ENCODE peak calls at places on chromosomes 7 and 10, in ten cellular contexts. R is right lobe of liver; K is trophoblast cell; I is CD4-positive, alpha-beta T cell; W is lower lobe of right lung; M is aorta; G is BJ; F is heart right ventricle; V is CD8-positive, alpha-beta memory T cell; O is SJSA1. T is an unnamed sample.
A peak's percentile ranks its signal among the peaks of the same experiment; 100 is the strongest.

GRCh38 chr7:20647908-20648776 is 32.7 kb downstream of the ABCB5 start:
- DNase-seq in R (no peak), K (peak; percentile 21), I (no peak), W (no peak), M (no peak), G (no peak), F (no peak), V (no peak), O (no peak), T (no peak)

GRCh38 chr7:29377718-29378117 is 183.1 kb downstream of the CHN2 start:
- DNase-seq in R (no peak), K (no peak), I (no peak), W (no peak), M (no peak), G (no peak), F (no peak), V (no peak), O (no peak), T (no peak)

GRCh38 chr7:37109853-37110252 is 338.8 kb downstream of the ELMO1 start:
- DNase-seq in R (no peak), K (no peak), I (no peak), W (no peak), M (no peak), G (no peak), F (no peak), V (no peak), O (no peak), T (no peak)

GRCh38 chr7:140696679-140697446 is at the start of gene NDUFB2:
- DNase-seq in R (peak; percentile 86), K (peak; percentile 71), I (peak; percentile 52), W (peak; percentile 79), M (peak; percentile 93), G (peak; percentile 35), F (peak; percentile 53), V (peak; percentile 80), O (peak; percentile 77), T (peak; percentile 97)

GRCh38 chr7:106768324-106768751 is 96.7 kb upstream of the PIK3CG start:
- DNase-seq in R (no peak), K (no peak), I (no peak), W (no peak), M (no peak), G (no peak), F (no peak), V (peak; percentile 9), O (peak; percentile 65), T (no peak)

GRCh38 chr7:47751068-47751467 is 169.2 kb upstream of the TNS3 start:
- DNase-seq in R (no peak), K (no peak), I (no peak), W (no peak), M (no peak), G (no peak), F (no peak), V (no peak), O (no peak), T (no peak)

GRCh38 chr7:140059288-140060242 is 3.2 kb downstream of the PARP12 start:
- DNase-seq in R (peak; percentile 82), K (peak; percentile 57), I (peak; percentile 13), W (peak; percentile 61), M (peak; percentile 87), G (no peak), F (peak; percentile 81), V (no peak), O (peak; percentile 88), T (peak; percentile 82)

GRCh38 chr10:30997536-30998252 is 34.0 kb downstream of the ZNF438 start:
- DNase-seq in R (no peak), K (no peak), I (no peak), W (no peak), M (no peak), G (no peak), F (no peak), V (no peak), O (no peak), T (no peak)

DNA sequence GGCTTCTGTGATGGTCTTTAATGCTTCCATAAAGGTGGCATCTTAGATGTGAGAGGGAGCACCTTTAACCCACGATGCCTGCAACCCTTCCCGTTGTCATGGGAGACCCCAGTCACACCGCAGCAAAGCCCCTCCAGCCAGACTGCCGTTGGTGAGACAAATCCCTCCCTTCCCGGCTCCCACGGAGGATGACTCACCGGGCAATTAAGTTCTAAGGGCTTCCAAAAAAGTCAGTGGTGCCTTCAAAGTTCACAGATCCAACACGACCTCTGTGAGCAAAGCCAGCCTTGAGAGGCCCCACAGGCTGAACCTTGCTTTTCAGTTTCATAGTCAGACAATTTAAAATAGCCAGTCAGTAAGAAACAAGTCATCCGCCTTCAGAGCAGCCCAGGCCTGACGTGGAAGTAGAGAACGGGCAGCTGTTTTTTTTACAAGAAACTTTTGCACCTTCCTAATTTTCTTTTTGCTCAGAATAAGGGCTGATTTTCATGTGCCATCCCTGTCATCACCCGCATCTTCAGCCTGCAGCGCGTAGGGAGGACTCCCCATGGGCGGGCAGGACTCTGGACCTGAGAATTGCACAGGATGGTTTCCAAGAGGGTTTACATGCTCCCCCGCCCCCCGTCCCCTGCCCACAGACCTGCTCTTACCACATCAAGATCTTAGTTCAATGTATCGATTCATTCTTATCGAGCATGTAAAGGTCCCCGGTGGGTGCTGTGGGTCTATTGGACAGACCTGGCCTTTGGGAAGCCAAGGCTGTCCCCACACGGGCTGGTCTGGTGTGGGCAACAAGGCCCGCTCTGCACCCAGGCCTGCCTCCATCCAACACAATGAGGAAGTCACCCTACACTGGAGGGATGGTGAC is 333.9 kb downstream of the DNAJB6 start:
- DNase-seq in R (no peak), K (no peak), I (no peak), W (no peak), M (no peak), G (peak; percentile 4), F (no peak), V (no peak), O (no peak), T (no peak)
- H3K27me3 ChIP-seq in R (no peaks in the 10 kb centered on the region), K (no peaks in the 10 kb centered on the region), I (peaks cover 6% of the 10 kb centered on the region), W (peaks cover 29% of the 10 kb centered on the region), M (no peaks in the 10 kb centered on the region), G (no peaks in the 10 kb centered on the region), F (peaks cover 71% of the 10 kb centered on the region), V (peaks cover 5% of the 10 kb centered on the region), O (no peaks in the 10 kb centered on the region), T (no peaks in the 10 kb centered on the region)

DNA sequence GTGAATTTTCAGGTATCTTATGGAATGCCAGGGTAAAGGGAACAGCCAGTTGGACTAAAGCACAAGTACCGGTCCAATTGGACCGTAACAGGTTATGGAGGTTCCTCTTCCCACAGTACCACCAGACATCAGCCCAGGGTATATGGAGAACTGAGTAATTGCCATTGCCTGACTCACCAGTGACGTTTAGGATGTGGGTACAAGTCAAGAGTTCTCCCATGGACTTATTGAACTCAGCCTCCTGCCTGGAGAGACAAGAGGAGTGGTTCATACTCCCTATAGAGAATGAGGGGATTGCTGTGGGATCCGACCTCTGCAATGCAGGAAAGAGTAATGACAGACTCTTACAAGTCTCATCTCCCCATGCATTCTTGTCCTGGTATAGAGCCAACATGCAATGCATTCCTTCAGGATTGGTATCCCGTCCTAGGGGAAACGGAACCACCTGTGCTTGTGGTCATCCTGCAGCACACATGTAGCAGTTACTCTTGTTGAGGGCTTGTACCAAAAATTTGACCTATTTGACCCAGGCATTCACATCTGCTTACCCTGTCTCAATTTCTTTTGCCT is 30.7 kb upstream of the ELOVL3 start:
- DNase-seq in R (no peak), K (peak; percentile 15), I (no peak), W (no peak), M (no peak), G (no peak), F (no peak), V (no peak), O (no peak), T (no peak)
- H3K27me3 ChIP-seq in R (no peaks in the 10 kb centered on the region), K (no peaks in the 10 kb centered on the region), I (no peaks in the 10 kb centered on the region), W (no peaks in the 10 kb centered on the region), M (no peaks in the 10 kb centered on the region), G (peaks cover 4% of the 10 kb centered on the region), F (no peaks in the 10 kb centered on the region), V (no peaks in the 10 kb centered on the region), O (no peaks in the 10 kb centered on the region), T (no peaks in the 10 kb centered on the region)

GRCh38 chr10:13827418-13827817 is 240.7 kb downstream of the PRPF18 start:
- DNase-seq in R (no peak), K (no peak), I (no peak), W (no peak), M (no peak), G (no peak), F (no peak), V (no peak), O (no peak), T (no peak)
- H3K27me3 ChIP-seq in R (no peaks in the 10 kb centered on the region), K (no peaks in the 10 kb centered on the region), I (no peaks in the 10 kb centered on the region), W (no peaks in the 10 kb centered on the region), M (no peaks in the 10 kb centered on the region), G (no peaks in the 10 kb centered on the region), F (no peaks in the 10 kb centered on the region), V (no peaks in the 10 kb centered on the region), O (no peaks in the 10 kb centered on the region), T (no peaks in the 10 kb centered on the region)

GRCh38 chr7:54542920-54543539 is 855 bp downstream of the VSTM2A start:
- DNase-seq in R (no peak), K (no peak), I (no peak), W (no peak), M (no peak), G (no peak), F (no peak), V (no peak), O (no peak), T (no peak)
- H3K27me3 ChIP-seq in R (peaks cover 26% of the 10 kb centered on the region), K (peaks cover 36% of the 10 kb centered on the region), I (peaks cover 45% of the 10 kb centered on the region), W (peaks cover 64% of the 10 kb centered on the region), M (no peaks in the 10 kb centered on the region), G (peaks cover 13% of the 10 kb centered on the region), F (peaks cover 77% of the 10 kb centered on the region), V (peaks cover 6% of the 10 kb centered on the region), O (peaks cover 55% of the 10 kb centered on the region), T (peaks cover 21% of the 10 kb centered on the region)

T was measured in Peyer's patch.